ENCODE peak calls at places on chromosome X, in five cellular contexts. H is PC-3, G is adipocyte, E is GM23248, L is hepatocyte. R is an unnamed sample.

GRCh38 chrX:31124536-31124935 is 52.7 kb upstream of the FTHL17 start:
- DNase-seq in H (no peak), G (no peak), E (no peak), L (no peak), R (no peak)

GRCh38 chrX:20571611-20572010 is 304.9 kb upstream of the RPS6KA3 start:
- DNase-seq in H (peak; percentile 37), G (peak; percentile 14), E (peak; percentile 33), L (peak; percentile 31), R (no peak)

GRCh38 chrX:40683245-40683644 is 35.9 kb upstream of the CXorf38 start:
- DNase-seq in H (no peak), G (no peak), E (peak; percentile 1), L (no peak), R (no peak)

GRCh38 chrX:13764284-13764683 is 29.7 kb downstream of the OFD1 start:
- DNase-seq in H (no peak), G (no peak), E (no peak), L (no peak), R (no peak)

GRCh38 chrX:100980608-100981497 is 11.3 kb downstream of the ARL13A start:
- DNase-seq in H (peak; percentile 85), G (peak; percentile 56), E (peak; percentile 73), L (no peak), R (peak; percentile 68)

GRCh38 chrX:10482262-10482661 is 138.1 kb downstream of the MID1 start:
- DNase-seq in H (no peak), G (no peak), E (no peak), L (no peak), R (no peak)

GRCh38 chrX:20265726-20266681 is 705 bp downstream of the RPS6KA3 start:
- DNase-seq in H (peak; percentile 48), G (peak; percentile 48), E (peak; percentile 67), L (peak; percentile 55), R (peak; percentile 22)

GRCh38 chrX:34437586-34437985 is 219.5 kb downstream of the TMEM47 start:
- DNase-seq in H (no peak), G (no peak), E (no peak), L (no peak), R (peak; percentile 13)

GRCh38 chrX:55056820-55057690 is 17.8 kb upstream of the PAGE2B start:
- DNase-seq in H (peak; percentile 10), G (no peak), E (peak; percentile 47), L (no peak), R (no peak)

GRCh38 chrX:72532371-72532770 is 40.3 kb downstream of the HDAC8 start:
- DNase-seq in H (no peak), G (no peak), E (peak; percentile 57), L (no peak), R (no peak)

GRCh38 chrX:139134316-139134715 is 396.2 kb upstream of the F9 start:
- DNase-seq in H (no peak), G (no peak), E (no peak), L (no peak), R (no peak)

GRCh38 chrX:119762718-119763117 is 4.3 kb downstream of the SOWAHD start:
- DNase-seq in H (no peak), G (peak; percentile 13), E (peak; percentile 34), L (no peak), R (no peak)

GRCh38 chrX:147226801-147227200 is 412.3 kb upstream of the CXorf51A start:
- DNase-seq in H (no peak), G (no peak), E (no peak), L (no peak), R (no peak)

GRCh38 chrX:44431206-44431605 is 87.7 kb upstream of the EFHC2 start:
- DNase-seq in H (peak; percentile 88), G (peak; percentile 29), E (peak; percentile 49), L (peak; percentile 9), R (no peak)

GRCh38 chrX:22134681-22135080 is 102.6 kb downstream of the PHEX start:
- DNase-seq in H (peak; percentile 89), G (peak; percentile 71), E (peak; percentile 82), L (peak; percentile 39), R (no peak)

GRCh38 chrX:102651968-102652744 is 873 bp downstream of the GPRASP1 start:
- DNase-seq in H (no peak), G (peak; percentile 59), E (peak; percentile 52), L (peak; percentile 60), R (peak; percentile 29)

GRCh38 chrX:74325130-74326059 is 21.4 kb downstream of the ZCCHC13 start:
- DNase-seq in H (no peak), G (no peak), E (no peak), L (no peak), R (no peak)

GRCh38 chrX:70552174-70552704 is 107.6 kb downstream of the DLG3 start:
- DNase-seq in H (no peak), G (no peak), E (no peak), L (no peak), R (no peak)

GRCh38 chrX:17046478-17047097 is 100.1 kb downstream of the REPS2 start:
- DNase-seq in H (peak; percentile 77), G (peak; percentile 81), E (peak; percentile 70), L (peak; percentile 80), R (peak; percentile 37)

GRCh38 chrX:57655065-57655464 is 25.0 kb downstream of the NLRP2B start:
- DNase-seq in H (no peak), G (no peak), E (no peak), L (no peak), R (no peak)
- H3K9me3 ChIP-seq in H (no peaks in the 10 kb centered on the region), G (peaks cover 24% of the 10 kb centered on the region), E (no peaks in the 10 kb centered on the region), L (no peaks in the 10 kb centered on the region), R (no peaks in the 10 kb centered on the region)

GRCh38 chrX:153554519-153555167 is 37.2 kb downstream of the ATP2B3 start:
- DNase-seq in H (peak; percentile 61), G (peak; percentile 75), E (peak; percentile 63), L (peak; percentile 71), R (peak; percentile 23)

GRCh38 chrX:153546386-153546785 is 28.9 kb downstream of the ATP2B3 start:
- DNase-seq in H (no peak), G (no peak), E (no peak), L (no peak), R (no peak)

GRCh38 chrX:153551135-153551534 is 33.7 kb downstream of the ATP2B3 start:
- DNase-seq in H (no peak), G (peak; percentile 19), E (peak; percentile 82), L (no peak), R (no peak)

GRCh38 chrX:153549231-153549630 is 31.8 kb downstream of the ATP2B3 start:
- DNase-seq in H (no peak), G (no peak), E (no peak), L (no peak), R (no peak)

DNA sequence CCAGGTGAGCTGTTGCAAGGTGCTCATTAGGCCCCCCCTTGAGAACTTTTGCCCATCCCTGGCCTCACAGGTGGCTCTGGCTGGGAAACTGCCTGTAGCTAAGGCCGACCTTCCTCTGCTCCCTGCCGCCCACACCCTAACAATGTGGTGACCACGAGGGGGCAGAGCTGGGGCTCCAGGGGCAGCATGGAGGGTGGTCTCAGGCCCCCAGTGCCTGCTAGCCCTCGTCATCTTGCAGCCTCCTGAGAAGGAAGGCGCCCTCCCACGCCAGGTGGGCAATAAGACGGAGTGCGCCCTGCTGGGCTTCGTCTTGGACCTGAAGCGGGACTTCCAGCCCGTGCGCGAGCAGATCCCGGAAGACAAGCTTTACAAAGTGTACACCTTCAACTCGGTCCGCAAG is 32.4 kb downstream of the ATP2B3 start:
- DNase-seq in H (no peak), G (no peak), E (no peak), L (no peak), R (no peak)
- H3K9me3 ChIP-seq in H (no peaks in the 10 kb centered on the region), G (no peaks in the 10 kb centered on the region), E (no peaks in the 10 kb centered on the region), L (no peaks in the 10 kb centered on the region), R (no peaks in the 10 kb centered on the region)

GRCh38 chrX:155778844-155779553 is 102.1 kb upstream of the VAMP7 start:
- DNase-seq in H (no peak), G (no peak), E (no peak), L (no peak), R (no peak)
- H3K9me3 ChIP-seq in H (no peaks in the 10 kb centered on the region), G (no peaks in the 10 kb centered on the region), E (no peaks in the 10 kb centered on the region), L (no peaks in the 10 kb centered on the region), R (no peaks in the 10 kb centered on the region)

DNA sequence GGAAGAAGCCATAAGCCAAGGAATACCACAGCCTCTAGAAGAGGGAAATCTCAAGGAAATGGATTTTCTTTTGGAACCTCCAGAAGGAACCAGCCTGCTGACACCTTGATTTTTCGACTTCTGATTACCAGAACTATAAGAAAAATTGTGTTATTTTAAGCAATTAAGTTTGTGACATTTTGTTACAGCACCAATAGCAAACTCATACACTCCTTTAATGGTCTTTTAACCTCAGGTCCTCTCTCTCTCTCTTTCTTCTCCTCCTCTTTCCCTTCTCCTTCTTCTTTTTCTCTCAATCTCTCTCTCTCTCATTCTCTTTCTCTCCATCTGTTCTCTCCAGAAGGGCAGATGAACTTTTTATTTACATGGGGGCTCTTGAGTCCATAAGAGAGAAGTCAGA is 26.3 kb downstream of the ARSD start:
- DNase-seq in H (no peak), G (no peak), E (no peak), L (no peak), R (no peak)
- H3K9me3 ChIP-seq in H (no peaks in the 10 kb centered on the region), G (peaks cover 23% of the 10 kb centered on the region), E (no peaks in the 10 kb centered on the region), L (peaks cover 5% of the 10 kb centered on the region), R (no peaks in the 10 kb centered on the region)

GRCh38 chrX:48473718-48473990 is 2.3 kb upstream of the FTSJ1 start:
- DNase-seq in H (no peak), G (no peak), E (no peak), L (no peak), R (no peak)
- H3K9me3 ChIP-seq in H (no peaks in the 10 kb centered on the region), G (no peaks in the 10 kb centered on the region), E (no peaks in the 10 kb centered on the region), L (no peaks in the 10 kb centered on the region), R (no peaks in the 10 kb centered on the region)

DNA sequence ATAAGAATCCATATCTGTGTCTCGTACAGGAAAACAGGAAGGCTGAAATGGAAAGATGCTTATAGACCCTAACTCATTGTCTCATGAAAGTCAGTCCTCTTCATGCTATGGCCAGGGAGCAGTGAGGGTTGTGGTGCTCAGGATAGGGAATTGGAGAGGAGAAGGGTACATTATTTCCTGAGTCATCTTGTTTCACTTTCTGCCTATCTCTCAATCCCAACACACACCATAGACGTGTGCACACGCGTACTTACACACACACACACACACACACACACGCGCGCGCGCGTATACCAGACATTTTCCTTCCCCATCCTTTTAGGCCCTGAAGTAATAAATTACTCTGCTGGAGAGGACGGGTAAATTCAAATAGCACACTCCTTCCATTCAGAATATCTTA is 53.7 kb upstream of the PRRG3 start:
- DNase-seq in H (no peak), G (no peak), E (no peak), L (no peak), R (no peak)
- H3K9me3 ChIP-seq in H (no peaks in the 10 kb centered on the region), G (no peaks in the 10 kb centered on the region), E (no peaks in the 10 kb centered on the region), L (no peaks in the 10 kb centered on the region), R (no peaks in the 10 kb centered on the region)

DNA sequence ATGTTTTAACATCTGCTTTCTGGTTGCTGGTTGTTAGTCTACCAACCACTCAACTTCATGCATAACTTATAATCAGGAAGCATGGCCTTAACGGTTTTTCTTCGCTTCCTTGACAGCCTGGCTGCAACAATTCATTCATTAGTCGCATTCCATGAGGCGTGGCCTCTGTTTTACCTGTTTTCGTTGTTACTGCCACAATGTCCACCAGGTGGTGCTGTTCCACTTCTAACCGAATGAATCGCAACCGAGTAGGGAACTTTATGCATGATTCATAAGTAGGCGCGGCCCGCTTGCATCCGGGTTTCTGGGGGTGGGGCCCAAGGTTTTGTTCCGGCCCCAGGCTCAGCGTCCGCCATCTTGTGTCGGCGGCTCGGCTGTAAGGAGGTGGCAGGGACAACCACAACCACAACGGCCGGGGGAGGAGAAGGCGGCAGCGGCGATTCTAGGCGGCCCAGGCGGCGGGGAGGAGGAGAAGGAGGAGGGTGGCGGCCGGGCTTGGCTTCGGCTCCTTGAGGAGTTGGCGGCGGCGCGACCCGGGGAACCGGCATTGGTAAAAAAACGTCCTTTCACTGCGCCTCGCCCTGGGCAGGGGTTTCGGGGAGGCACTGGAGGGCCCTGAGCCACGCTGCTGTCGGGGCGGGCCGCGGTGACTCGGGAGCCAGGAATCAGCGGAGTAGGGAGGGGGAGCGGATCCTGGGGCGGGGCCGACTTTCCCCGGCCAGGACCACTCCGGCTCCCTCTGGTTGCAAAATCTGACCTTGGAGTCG is at the start of gene UBA1:
- DNase-seq in H (peak; percentile 98), G (peak; percentile 99), E (peak; percentile 95), L (peak; percentile 99), R (peak; percentile 84)
- H3K9me3 ChIP-seq in H (no peaks in the 10 kb centered on the region), G (no peaks in the 10 kb centered on the region), E (no peaks in the 10 kb centered on the region), L (no peaks in the 10 kb centered on the region), R (no peaks in the 10 kb centered on the region)

R was measured in gastrocnemius medialis.